ENCODE peak calls at places on chromosomes 11 and 22, in four cellular contexts. One of them, this sample, is unnamed.

GRCh38 chr22:28801845-28802594 is 1.7 kb upstream of the XBP1 start:
- DNase-seq in mesendoderm: no peak
- DNase-seq in neuronal stem cell: no peak
- DNase-seq in IMR-90: no peak
- DNase-seq in this sample: no peak

GRCh38 chr11:118438314-118438931 is 2.1 kb downstream of the KMT2A start:
- DNase-seq in IMR-90: peak
- DNase-seq in neuronal stem cell: no peak
- DNase-seq in mesendoderm: peak
- DNase-seq in this sample: peak

GRCh38 chr22:47094861-47095330 is 332.4 kb downstream of the TBC1D22A start:
- DNase-seq in neuronal stem cell: no peak
- DNase-seq in IMR-90: no peak
- DNase-seq in mesendoderm: no peak
- DNase-seq in this sample: no peak

GRCh38 chr22:39117585-39118191 is 20.6 kb downstream of the APOBEC3H start:
- DNase-seq in mesendoderm: peak
- DNase-seq in IMR-90: peak
- DNase-seq in neuronal stem cell: no peak
- DNase-seq in this sample: peak

GRCh38 chr11:134409552-134410429 is 2.3 kb downstream of the B3GAT1 start:
- DNase-seq in mesendoderm: peak
- DNase-seq in IMR-90: no peak
- DNase-seq in neuronal stem cell: no peak
- DNase-seq in this sample: no peak

GRCh38 chr11:61118406-61118805 is 16.1 kb downstream of the CD5 start:
- DNase-seq in neuronal stem cell: no peak
- DNase-seq in IMR-90: no peak
- DNase-seq in mesendoderm: no peak
- DNase-seq in this sample: no peak

GRCh38 chr11:46676436-46677158 is 23.8 kb downstream of the ARHGAP1 start:
- DNase-seq in mesendoderm: no peak
- DNase-seq in neuronal stem cell: no peak
- DNase-seq in IMR-90: no peak
- DNase-seq in this sample: no peak

GRCh38 chr11:119756169-119756568 is 27.2 kb upstream of the NECTIN1 start:
- DNase-seq in neuronal stem cell: no peak
- DNase-seq in mesendoderm: no peak
- DNase-seq in IMR-90: no peak
- DNase-seq in this sample: no peak

GRCh38 chr11:126355926-126356897 is 726 bp downstream of the ST3GAL4 start:
- DNase-seq in neuronal stem cell: no peak
- DNase-seq in IMR-90: no peak
- DNase-seq in mesendoderm: peak
- DNase-seq in this sample: peak

GRCh38 chr11:134331565-134332188 is at the start of gene GLB1L2:
- DNase-seq in mesendoderm: peak
- DNase-seq in neuronal stem cell: peak
- DNase-seq in IMR-90: no peak
- DNase-seq in this sample: peak

GRCh38 chr11:110297082-110297725 is 790 bp upstream of the RDX start:
- DNase-seq in mesendoderm: peak
- DNase-seq in IMR-90: peak
- DNase-seq in neuronal stem cell: no peak
- DNase-seq in this sample: peak

GRCh38 chr11:20397281-20397680 is 9.8 kb downstream of the PRMT3 start:
- DNase-seq in neuronal stem cell: no peak
- DNase-seq in mesendoderm: peak
- DNase-seq in IMR-90: peak
- DNase-seq in this sample: peak

GRCh38 chr11:124760205-124760652 is 1.9 kb downstream of the ESAM start:
- DNase-seq in mesendoderm: no peak
- DNase-seq in IMR-90: no peak
- DNase-seq in neuronal stem cell: no peak
- DNase-seq in this sample: peak

GRCh38 chr11:115042002-115042401 is 363.7 kb downstream of the NXPE2 start:
- DNase-seq in neuronal stem cell: no peak
- DNase-seq in mesendoderm: peak
- DNase-seq in IMR-90: no peak
- DNase-seq in this sample: no peak

GRCh38 chr22:50305658-50306566 is 1.5 kb downstream of the PLXNB2 start:
- DNase-seq in IMR-90: peak
- DNase-seq in neuronal stem cell: no peak
- DNase-seq in mesendoderm: peak
- DNase-seq in this sample: peak

GRCh38 chr11:19938051-19938856 is 222.0 kb downstream of the DBX1 start:
- DNase-seq in neuronal stem cell: no peak
- DNase-seq in IMR-90: peak
- DNase-seq in mesendoderm: peak
- DNase-seq in this sample: peak

GRCh38 chr22:24994070-24994763 is 41.7 kb downstream of the KIAA1671 start:
- DNase-seq in mesendoderm: peak
- DNase-seq in IMR-90: no peak
- DNase-seq in neuronal stem cell: no peak
- DNase-seq in this sample: peak

DNA sequence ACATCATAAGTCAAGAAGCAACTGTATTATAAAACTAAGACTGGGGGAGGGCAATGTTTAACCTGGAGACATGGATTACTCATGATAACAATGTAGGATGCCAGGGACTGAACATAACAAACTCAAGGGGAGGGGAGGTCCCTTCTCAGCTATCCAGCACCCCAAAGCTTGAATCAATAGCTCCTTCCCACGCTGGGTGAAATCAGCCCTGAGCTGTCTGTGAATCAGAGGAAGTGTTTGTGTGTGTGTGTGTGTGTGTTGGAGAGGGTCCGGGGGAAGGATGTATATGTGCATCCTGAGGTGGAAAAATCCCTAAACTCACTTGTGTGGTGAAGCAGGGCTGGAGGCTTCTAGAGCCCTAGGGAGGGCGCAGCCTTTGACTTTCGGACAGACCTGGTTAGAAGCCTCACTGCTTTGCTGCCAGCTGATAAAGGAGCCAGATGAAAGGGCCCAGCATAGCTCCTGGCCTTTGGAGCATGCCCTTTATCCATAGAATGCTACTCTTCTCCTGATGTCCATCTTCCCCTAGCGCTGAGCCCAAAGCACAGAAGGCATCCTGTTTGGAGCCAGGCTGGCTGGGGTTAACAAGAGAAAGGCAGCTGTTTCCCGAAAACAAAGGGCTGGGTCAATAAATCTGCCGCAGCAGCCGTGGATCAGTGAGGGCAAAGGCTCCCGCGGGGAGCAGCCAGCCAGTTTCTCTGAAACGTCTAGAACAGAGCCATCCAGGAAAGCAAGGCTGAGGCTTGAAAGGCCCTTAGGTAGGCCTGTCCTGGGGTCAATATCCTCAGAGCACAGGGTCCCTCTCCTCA is 35.8 kb downstream of the TNKS1BP1 start:
- DNase-seq in mesendoderm: no peak
- DNase-seq in IMR-90: peak
- DNase-seq in neuronal stem cell: no peak
- DNase-seq in this sample: peak
- H3K18ac ChIP-seq in mesendoderm: no peak
- H3K18ac ChIP-seq in IMR-90: peak
- H3K18ac ChIP-seq in neuronal stem cell: peak
- H3K18ac ChIP-seq in this sample: no peak

GRCh38 chr11:65498977-65499712 is at the start of gene MALAT1:
- DNase-seq in mesendoderm: peak
- DNase-seq in IMR-90: peak
- DNase-seq in neuronal stem cell: peak
- DNase-seq in this sample: peak

GRCh38 chr11:65497141-65498041 is 1.5 kb upstream of the MALAT1 start:
- DNase-seq in mesendoderm: peak
- DNase-seq in neuronal stem cell: peak
- DNase-seq in IMR-90: peak
- DNase-seq in this sample: peak

GRCh38 chr11:65499713-65500261 is 942 bp downstream of the MALAT1 start:
- DNase-seq in IMR-90: no peak
- DNase-seq in mesendoderm: no peak
- DNase-seq in neuronal stem cell: no peak
- DNase-seq in this sample: no peak

GRCh38 chr11:65498042-65498726 is 661 bp upstream of the MALAT1 start:
- DNase-seq in IMR-90: peak
- DNase-seq in mesendoderm: peak
- DNase-seq in neuronal stem cell: no peak
- DNase-seq in this sample: peak

DNA sequence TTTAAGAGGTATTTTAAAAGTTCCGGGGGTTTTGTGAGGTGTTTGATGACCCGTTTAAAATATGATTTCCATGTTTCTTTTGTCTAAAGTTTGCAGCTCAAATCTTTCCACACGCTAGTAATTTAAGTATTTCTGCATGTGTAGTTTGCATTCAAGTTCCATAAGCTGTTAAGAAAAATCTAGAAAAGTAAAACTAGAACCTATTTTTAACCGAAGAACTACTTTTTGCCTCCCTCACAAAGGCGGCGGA is 193 bp upstream of the MALAT1 start:
- DNase-seq in neuronal stem cell: no peak
- DNase-seq in mesendoderm: no peak
- DNase-seq in IMR-90: no peak
- DNase-seq in this sample: no peak
- H3K18ac ChIP-seq in neuronal stem cell: no peak
- H3K18ac ChIP-seq in mesendoderm: peak
- H3K18ac ChIP-seq in IMR-90: peak
- H3K18ac ChIP-seq in this sample: no peak

DNA sequence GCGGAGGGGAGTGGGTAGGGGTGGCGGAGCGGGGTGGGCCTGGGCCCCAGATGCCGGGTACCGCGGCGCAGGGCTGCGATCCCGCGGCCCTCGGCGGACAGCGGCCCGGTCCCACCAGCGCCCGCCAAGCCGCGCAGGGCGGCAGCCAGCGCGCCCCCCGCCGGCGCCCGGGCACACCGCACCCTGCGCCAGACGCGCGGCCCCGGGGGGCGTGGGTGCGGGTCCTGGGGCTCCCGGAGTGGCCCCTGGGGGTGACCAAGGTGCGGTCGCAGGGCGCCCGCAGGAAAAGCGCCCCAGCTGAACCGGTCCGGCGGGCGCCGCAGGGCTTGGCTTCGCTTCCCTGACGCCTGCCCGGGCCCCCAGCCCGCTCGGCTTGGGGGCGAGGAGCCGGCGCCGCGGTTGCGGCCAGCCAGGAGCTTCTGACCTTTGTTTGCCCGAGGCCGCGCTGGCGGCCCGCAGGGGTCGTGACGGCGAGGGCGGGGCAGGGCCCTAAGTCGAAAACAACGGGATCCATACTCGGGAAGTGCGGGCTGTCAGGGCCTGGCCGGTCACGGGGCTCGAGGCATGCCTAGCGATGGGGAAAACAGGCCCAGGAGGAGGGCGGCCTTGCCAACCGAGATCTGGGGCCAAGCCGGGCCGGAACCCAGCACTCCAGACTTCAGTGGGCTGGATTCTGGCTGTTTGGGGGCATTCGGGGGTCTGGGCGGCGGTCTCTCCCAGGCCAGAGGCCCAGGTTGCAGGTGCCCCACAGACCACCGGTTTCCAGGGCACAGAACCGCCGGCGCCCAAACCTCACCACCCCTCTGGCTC is 581 bp upstream of the AP5B1 start:
- DNase-seq in neuronal stem cell: peak
- DNase-seq in IMR-90: no peak
- DNase-seq in mesendoderm: peak
- DNase-seq in this sample: no peak
- H3K18ac ChIP-seq in neuronal stem cell: peak
- H3K18ac ChIP-seq in IMR-90: no peak
- H3K18ac ChIP-seq in mesendoderm: peak
- H3K18ac ChIP-seq in this sample: peak

GRCh38 chr11:2993000-2993330 is 836 bp upstream of the NAP1L4 start:
- DNase-seq in neuronal stem cell: no peak
- DNase-seq in mesendoderm: no peak
- DNase-seq in IMR-90: no peak
- DNase-seq in this sample: no peak
- H3K18ac ChIP-seq in neuronal stem cell: peak
- H3K18ac ChIP-seq in mesendoderm: peak
- H3K18ac ChIP-seq in IMR-90: no peak
- H3K18ac ChIP-seq in this sample: peak

DNA sequence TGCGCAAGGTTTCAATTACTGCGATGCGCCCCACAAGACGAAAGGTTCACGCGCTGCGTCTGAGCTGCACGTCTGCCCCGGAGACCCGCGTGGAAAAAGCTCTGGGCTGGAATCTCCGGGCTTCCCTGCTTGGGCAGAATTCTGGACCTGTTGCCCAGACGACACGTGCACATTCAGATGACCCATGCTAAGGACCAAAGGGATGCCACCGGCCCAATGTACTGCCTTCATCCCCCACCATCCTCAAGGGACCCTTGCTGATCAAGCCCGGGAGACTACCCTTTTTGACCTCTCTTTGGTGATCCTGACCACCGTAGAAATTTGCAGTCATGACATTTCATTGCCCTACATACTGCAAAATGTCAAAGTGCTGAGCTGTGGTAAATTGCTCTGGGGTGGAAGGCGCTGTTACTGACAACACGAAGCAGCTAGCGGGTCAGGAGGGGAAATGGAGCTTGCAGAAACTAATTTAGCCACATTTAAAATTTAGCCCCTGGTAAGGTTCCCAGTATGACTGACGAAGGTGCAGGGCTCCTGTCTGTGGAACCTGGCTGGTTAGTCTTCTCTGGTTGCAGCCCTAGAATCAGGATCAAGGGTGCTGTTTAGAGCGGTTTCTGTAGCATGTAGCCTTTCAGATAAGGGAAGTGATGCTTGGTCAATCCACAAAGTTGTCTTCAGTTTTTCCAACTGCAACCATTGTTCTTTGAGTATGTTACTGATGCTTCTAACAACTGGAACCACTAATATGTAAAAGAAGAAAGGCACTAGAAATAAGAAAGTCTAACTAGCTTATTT is 81.9 kb downstream of the PRR5L start:
- DNase-seq in mesendoderm: peak
- DNase-seq in neuronal stem cell: no peak
- DNase-seq in IMR-90: no peak
- DNase-seq in this sample: no peak
- H3K18ac ChIP-seq in mesendoderm: no peak
- H3K18ac ChIP-seq in neuronal stem cell: peak
- H3K18ac ChIP-seq in IMR-90: no peak
- H3K18ac ChIP-seq in this sample: peak

DNA sequence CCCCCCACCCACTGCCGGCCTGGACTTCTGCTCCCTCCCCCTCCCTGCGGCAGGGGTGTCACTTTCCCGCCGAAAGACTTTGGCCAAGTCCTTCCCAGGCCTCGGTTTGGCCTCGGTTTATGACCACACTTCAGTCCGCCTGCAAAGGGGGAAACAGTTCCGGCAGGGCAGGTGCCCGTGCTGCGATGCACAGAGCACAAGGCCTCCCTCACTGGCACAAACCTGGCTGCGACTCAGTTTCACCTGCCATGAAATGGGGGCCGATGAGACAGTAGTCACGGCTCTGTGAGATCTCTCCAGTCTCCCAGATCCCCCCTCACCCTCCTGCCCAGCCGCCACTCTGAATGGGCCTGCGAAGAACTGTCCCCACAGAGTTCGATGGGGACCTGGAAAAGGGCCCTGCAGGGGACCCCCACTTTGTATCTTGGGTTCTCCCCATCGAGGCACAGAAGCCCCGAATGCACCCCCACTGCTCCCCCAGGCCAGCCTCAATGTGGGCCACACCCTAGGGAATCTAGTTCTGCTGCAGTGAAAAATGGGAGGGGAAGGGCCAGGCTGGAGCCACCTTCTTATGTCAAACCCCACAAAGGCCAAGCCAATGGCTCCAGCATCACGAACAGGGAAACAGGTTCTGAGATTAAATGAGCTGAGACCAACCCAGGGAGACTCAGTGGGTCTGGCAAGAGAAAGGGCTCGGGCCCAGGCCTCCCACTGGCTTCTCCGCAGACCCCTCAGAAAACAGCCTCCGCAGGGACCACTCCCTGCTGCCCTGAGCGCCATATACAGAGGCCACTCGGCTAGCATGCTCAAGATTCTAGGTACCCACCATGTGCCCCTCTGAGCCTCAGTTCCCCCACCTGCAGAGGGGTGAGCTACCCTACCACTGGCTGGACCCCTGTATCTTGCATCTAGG is 29.0 kb downstream of the ARVCF start:
- DNase-seq in mesendoderm: no peak
- DNase-seq in IMR-90: no peak
- DNase-seq in neuronal stem cell: no peak
- DNase-seq in this sample: no peak
- H3K18ac ChIP-seq in mesendoderm: no peak
- H3K18ac ChIP-seq in IMR-90: no peak
- H3K18ac ChIP-seq in neuronal stem cell: peak
- H3K18ac ChIP-seq in this sample: no peak